ENCODE peak calls at places on chromosomes 2 and 18, in ten cellular contexts. W, R, A, Y, B, T, S, H, L and M are unnamed samples.

GRCh38 chr18:40821596-40822243 is 1133.3 kb upstream of the PIK3C3 start:
- DNase-seq in B (no peak), Y (no peak), H (no peak), L (no peak), S (no peak), W (no peak), R (no peak), A (no peak), T (no peak), M (no peak)

GRCh38 chr18:63273170-63273925 is 46.2 kb downstream of the BCL2 start:
- DNase-seq in H (no peak), B (no peak), W (no peak), R (no peak), S (no peak), L (no peak), A (no peak), T (no peak), Y (no peak), M (no peak)

GRCh38 chr2:168780671-168781071 is 21.8 kb upstream of the NOSTRIN start:
- DNase-seq in L (no peak), Y (no peak), S (no peak), B (no peak), W (no peak), T (no peak), R (no peak), A (no peak), H (peak), M (no peak)

GRCh38 chr2:124437811-124438210 is 412.7 kb downstream of the CNTNAP5 start:
- DNase-seq in R (no peak), B (no peak), S (no peak), W (no peak), A (peak), Y (no peak), L (no peak), H (no peak), T (no peak), M (no peak)

GRCh38 chr2:27407798-27408491 is 1.4 kb downstream of the PPM1G start:
- DNase-seq in L (peak), H (no peak), S (no peak), Y (peak), T (no peak), W (no peak), R (peak), B (no peak), A (peak), M (peak)

GRCh38 chr18:74489631-74490030 is 6.5 kb upstream of the CNDP2 start:
- DNase-seq in A (no peak), S (no peak), H (no peak), Y (peak), T (no peak), B (no peak), L (no peak), R (peak), W (no peak), M (peak)

GRCh38 chr2:30293303-30293912 is 62.1 kb downstream of the LBH start:
- DNase-seq in A (peak), R (peak), H (no peak), S (no peak), T (no peak), B (peak), W (peak), L (no peak), Y (peak), M (peak)

GRCh38 chr18:54612237-54612636 is 21.2 kb downstream of the DYNAP start:
- DNase-seq in H (peak), T (no peak), L (no peak), S (no peak), B (no peak), A (no peak), W (no peak), R (peak), Y (no peak), M (no peak)

GRCh38 chr2:215489288-215489848 is 53.5 kb upstream of the FN1 start:
- DNase-seq in A (no peak), H (no peak), T (no peak), S (no peak), Y (no peak), W (no peak), B (no peak), R (no peak), L (no peak), M (no peak)

GRCh38 chr2:42962521-42962953 is 170.2 kb upstream of the HAAO start:
- DNase-seq in L (peak), B (no peak), R (no peak), S (no peak), Y (no peak), T (no peak), H (no peak), A (no peak), W (peak), M (peak)

GRCh38 chr2:181546086-181546485 is 88.9 kb downstream of the ITGA4 start:
- DNase-seq in H (no peak), A (no peak), T (no peak), R (peak), W (no peak), B (peak), L (no peak), Y (no peak), S (no peak), M (peak)

GRCh38 chr18:24267878-24268277 is 129.0 kb downstream of the CABYR start:
- DNase-seq in S (no peak), T (no peak), R (no peak), A (no peak), L (no peak), W (no peak), H (no peak), B (no peak), Y (no peak), M (no peak)

GRCh38 chr2:211833582-211834279 is 704.9 kb downstream of the ERBB4 start:
- DNase-seq in S (no peak), A (no peak), Y (no peak), B (no peak), R (no peak), T (no peak), L (no peak), H (no peak), W (no peak), M (no peak)

GRCh38 chr18:58858591-58859468 is 5.8 kb upstream of the ZNF532 start:
- DNase-seq in Y (no peak), W (no peak), T (no peak), H (no peak), S (no peak), L (no peak), B (no peak), R (no peak), A (no peak), M (peak)

GRCh38 chr2:240374085-240374907 is 61.2 kb upstream of the GPC1 start:
- DNase-seq in H (peak), S (peak), R (peak), A (no peak), T (no peak), Y (peak), W (no peak), L (no peak), B (peak), M (peak)

GRCh38 chr2:4914551-4914950 is 777.6 kb upstream of the SOX11 start:
- DNase-seq in W (no peak), A (no peak), R (peak), B (peak), Y (peak), L (no peak), S (no peak), T (no peak), H (no peak), M (no peak)

GRCh38 chr2:164606557-164606956 is 14.7 kb downstream of the GRB14 start:
- DNase-seq in L (no peak), B (no peak), A (no peak), S (no peak), Y (no peak), H (no peak), T (no peak), R (peak), W (no peak), M (peak)

GRCh38 chr2:52512760-52513159 is 1254.8 kb upstream of the CHAC2 start:
- DNase-seq in A (no peak), B (no peak), Y (no peak), L (no peak), R (no peak), S (no peak), T (no peak), W (no peak), H (no peak), M (no peak)

GRCh38 chr2:65019010-65019409 is 29.8 kb downstream of the SLC1A4 start:
- DNase-seq in S (no peak), L (no peak), H (no peak), T (no peak), Y (no peak), B (no peak), W (no peak), R (no peak), A (no peak), M (no peak)

GRCh38 chr2:204472375-204472774 is 72.9 kb upstream of the PARD3B start:
- DNase-seq in Y (no peak), B (no peak), T (no peak), A (no peak), S (no peak), R (no peak), W (no peak), H (no peak), L (no peak), M (peak)

GRCh38 chr2:218961651-218962570 is 2.4 kb downstream of the CDK5R2 start:
- DNase-seq in W (peak), A (no peak), T (no peak), Y (no peak), S (no peak), R (no peak), B (no peak), H (no peak), L (no peak), M (no peak)

GRCh38 chr2:97908208-97908676 is 87.5 kb downstream of the TMEM131 start:
- DNase-seq in R (no peak), H (no peak), T (no peak), S (no peak), W (no peak), B (no peak), A (no peak), L (no peak), Y (no peak), M (no peak)

GRCh38 chr2:67666386-67667053 is 269.4 kb downstream of the ETAA1 start:
- DNase-seq in A (no peak), S (no peak), Y (no peak), R (no peak), B (no peak), W (no peak), H (no peak), T (no peak), L (no peak), M (no peak)

GRCh38 chr2:11498543-11499034 is 32.6 kb upstream of the E2F6 start:
- DNase-seq in T (no peak), R (no peak), H (peak), S (no peak), Y (peak), L (no peak), W (peak), B (no peak), A (no peak), M (peak)

GRCh38 chr18:79588636-79589481 is 90.7 kb upstream of the CTDP1 start:
- DNase-seq in A (no peak), L (no peak), H (peak), R (peak), W (no peak), T (no peak), B (no peak), S (peak), Y (peak), M (peak)

GRCh38 chr18:62200121-62200914 is 13.3 kb downstream of the RELCH start:
- DNase-seq in L (no peak), A (no peak), W (no peak), Y (no peak), B (no peak), S (no peak), R (no peak), H (no peak), T (no peak), M (no peak)

GRCh38 chr2:45885111-45885685 is 233.7 kb downstream of the PRKCE start:
- DNase-seq in Y (no peak), A (no peak), H (no peak), B (no peak), L (no peak), W (no peak), S (no peak), R (no peak), T (no peak), M (peak)

GRCh38 chr18:57768557-57769326 is 34.4 kb downstream of the ATP8B1 start:
- DNase-seq in B (no peak), W (no peak), T (no peak), H (peak), A (no peak), S (no peak), L (no peak), R (peak), Y (peak), M (peak)

GRCh38 chr18:34592961-34593382 is 117.1 kb upstream of the DTNA start:
- DNase-seq in R (peak), B (peak), S (peak), H (peak), W (no peak), T (no peak), L (no peak), Y (peak), A (peak), M (peak)

GRCh38 chr2:137964066-137964858 is at the start of gene HNMT:
- DNase-seq in R (peak), S (peak), A (peak), T (no peak), L (no peak), Y (peak), B (no peak), W (no peak), H (peak), M (peak)

GRCh38 chr18:74013955-74014354 is 133.7 kb downstream of the FBXO15 start:
- DNase-seq in S (no peak), A (no peak), L (no peak), B (peak), H (no peak), T (no peak), W (no peak), R (peak), Y (peak), M (peak)

GRCh38 chr18:57223160-57223870 is 76.4 kb downstream of the BOD1L2 start:
- DNase-seq in T (no peak), A (no peak), S (no peak), W (no peak), B (peak), Y (no peak), L (no peak), R (no peak), H (no peak), M (no peak)

GRCh38 chr2:48250943-48251342 is 279.0 kb upstream of the STON1 start:
- DNase-seq in T (no peak), H (no peak), Y (no peak), L (no peak), R (no peak), A (no peak), S (no peak), W (no peak), B (no peak), M (no peak)

GRCh38 chr2:128525653-128526052 is 207.0 kb upstream of the HS6ST1 start:
- DNase-seq in Y (no peak), S (no peak), R (peak), B (no peak), W (no peak), L (no peak), A (no peak), T (no peak), H (no peak), M (no peak)